ENCODE peak calls at places on chromosomes 12 and 14, in five cellular contexts. Y is thoracic aorta, T is BE2C, V is cardiac muscle cell, U is cardiac fibroblast. H is an unnamed sample.

GRCh38 chr14:34649344-34649743 is 19.4 kb upstream of the SNX6 start:
- DNase-seq in V (peak; percentile 82), T (no peak), U (peak; percentile 85), Y (no peak), H (no peak)

GRCh38 chr12:64800640-64801039 is 23.8 kb upstream of the TBC1D30 start:
- DNase-seq in U (no peak), V (no peak), Y (no peak), T (no peak), H (no peak)

GRCh38 chr14:103100281-103101121 is 6.0 kb downstream of the EXOC3L4 start:
- DNase-seq in T (no peak), Y (no peak), V (no peak), U (no peak), H (peak; percentile 27)

GRCh38 chr14:67524152-67524963 is 8.7 kb upstream of the PLEKHH1 start:
- DNase-seq in T (no peak), Y (no peak), V (no peak), U (peak; percentile 19), H (no peak)

GRCh38 chr12:119338593-119339363 is 4.2 kb downstream of the CCDC60 start:
- DNase-seq in U (no peak), V (no peak), Y (no peak), T (no peak), H (no peak)

GRCh38 chr14:58637391-58638230 is at the start of gene DACT1:
- DNase-seq in T (peak; percentile 51), U (peak; percentile 74), Y (peak; percentile 14), V (peak; percentile 86), H (peak; percentile 86)

GRCh38 chr12:1993341-1993740 is 10.9 kb downstream of the DCP1B start:
- DNase-seq in U (peak; percentile 94), T (no peak), V (peak; percentile 86), Y (no peak), H (no peak)

GRCh38 chr14:64696355-64696844 is 7.8 kb upstream of the PLEKHG3 start:
- DNase-seq in Y (no peak), V (no peak), T (no peak), U (no peak), H (no peak)

GRCh38 chr14:34111505-34111904 is 160.6 kb upstream of the EGLN3 start:
- DNase-seq in T (no peak), Y (no peak), V (no peak), U (no peak), H (no peak)

GRCh38 chr12:14573118-14573517 is 5.4 kb upstream of the PLBD1 start:
- DNase-seq in V (no peak), U (no peak), Y (no peak), T (no peak), H (no peak)

GRCh38 chr12:88575361-88575959 is 4.8 kb downstream of the KITLG start:
- DNase-seq in V (no peak), T (no peak), Y (no peak), U (peak; percentile 28), H (no peak)

GRCh38 chr14:49461529-49462401 is 124.4 kb downstream of the RPS29 start:
- DNase-seq in V (peak; percentile 88), Y (peak; percentile 15), U (peak; percentile 89), T (peak; percentile 71), H (peak; percentile 37)

GRCh38 chr14:91413547-91414474 is 3.8 kb downstream of the CCDC88C start:
- DNase-seq in Y (no peak), U (no peak), T (no peak), V (no peak), H (no peak)

GRCh38 chr12:25756974-25757665 is 201.4 kb upstream of the RASSF8 start:
- DNase-seq in V (no peak), Y (no peak), U (no peak), T (no peak), H (no peak)

GRCh38 chr12:79451365-79451764 is 239.4 kb downstream of the PAWR start:
- DNase-seq in Y (no peak), U (peak; percentile 27), T (no peak), V (peak; percentile 11), H (no peak)

GRCh38 chr12:66304296-66304915 is 2.1 kb downstream of the HELB start:
- DNase-seq in V (no peak), Y (no peak), U (no peak), T (no peak), H (no peak)

GRCh38 chr14:91330846-91331245 is 86.3 kb upstream of the GPR68 start:
- DNase-seq in U (no peak), Y (no peak), V (no peak), T (no peak), H (no peak)

GRCh38 chr14:94117856-94118255 is 7.3 kb downstream of the IFI27 start:
- DNase-seq in T (no peak), U (no peak), Y (no peak), V (no peak), H (no peak)

GRCh38 chr12:115755061-115755751 is 522.3 kb downstream of the MED13L start:
- DNase-seq in Y (no peak), U (no peak), T (no peak), V (no peak), H (no peak)

GRCh38 chr12:124548854-124549378 is 18.5 kb downstream of the NCOR2 start:
- DNase-seq in Y (no peak), V (peak; percentile 79), T (peak; percentile 92), U (peak; percentile 70), H (no peak)

GRCh38 chr12:121806556-121807308 is 2.9 kb downstream of the SETD1B start:
- DNase-seq in T (peak; percentile 72), V (peak; percentile 40), U (peak; percentile 36), Y (no peak), H (peak; percentile 41)

GRCh38 chr12:50081096-50081808 is 3.9 kb upstream of the SMARCD1 start:
- DNase-seq in T (no peak), Y (no peak), U (no peak), V (no peak), H (no peak)

GRCh38 chr14:80358112-80358511 is 146.8 kb upstream of the DIO2 start:
- DNase-seq in V (peak; percentile 4), T (no peak), U (peak; percentile 11), Y (no peak), H (no peak)

GRCh38 chr12:104788848-104789271 is 169.2 kb downstream of the SLC41A2 start:
- DNase-seq in T (no peak), U (no peak), V (no peak), Y (no peak), H (no peak)

GRCh38 chr12:98754095-98754494 is 109.0 kb downstream of the APAF1 start:
- DNase-seq in U (peak; percentile 64), T (no peak), Y (no peak), V (peak; percentile 9), H (no peak)

GRCh38 chr14:20820063-20820904 is 17.6 kb upstream of the RNASE1 start:
- DNase-seq in U (no peak), V (no peak), T (no peak), Y (no peak), H (no peak)

GRCh38 chr12:113072136-113072535 is 15.6 kb downstream of the DTX1 start:
- DNase-seq in Y (no peak), V (no peak), T (no peak), U (peak; percentile 15), H (no peak)

GRCh38 chr12:31016057-31016456 is 57.6 kb upstream of the DDX11 start:
- DNase-seq in Y (no peak), U (no peak), T (no peak), V (no peak), H (no peak)

GRCh38 chr14:90398315-90398811 is 1.5 kb downstream of the CALM1 start:
- DNase-seq in T (peak; percentile 79), V (peak; percentile 40), Y (no peak), U (no peak), H (no peak)

GRCh38 chr12:66288121-66288520 is 14.2 kb upstream of the HELB start:
- DNase-seq in T (no peak), U (no peak), V (no peak), Y (no peak), H (no peak)

GRCh38 chr12:71018682-71019081 is 98.1 kb upstream of the PTPRR start:
- DNase-seq in Y (no peak), U (no peak), V (no peak), T (no peak), H (no peak)

GRCh38 chr12:71010143-71010479 is 89.6 kb upstream of the PTPRR start:
- DNase-seq in V (no peak), U (no peak), T (peak; percentile 45), Y (no peak), H (no peak)

GRCh38 chr12:71009414-71010142 is 89.0 kb upstream of the PTPRR start:
- DNase-seq in U (no peak), T (no peak), V (no peak), Y (no peak), H (no peak)

GRCh38 chr12:71011261-71011660 is 90.7 kb upstream of the PTPRR start:
- DNase-seq in T (no peak), V (peak; percentile 55), Y (no peak), U (peak; percentile 84), H (no peak)

DNA sequence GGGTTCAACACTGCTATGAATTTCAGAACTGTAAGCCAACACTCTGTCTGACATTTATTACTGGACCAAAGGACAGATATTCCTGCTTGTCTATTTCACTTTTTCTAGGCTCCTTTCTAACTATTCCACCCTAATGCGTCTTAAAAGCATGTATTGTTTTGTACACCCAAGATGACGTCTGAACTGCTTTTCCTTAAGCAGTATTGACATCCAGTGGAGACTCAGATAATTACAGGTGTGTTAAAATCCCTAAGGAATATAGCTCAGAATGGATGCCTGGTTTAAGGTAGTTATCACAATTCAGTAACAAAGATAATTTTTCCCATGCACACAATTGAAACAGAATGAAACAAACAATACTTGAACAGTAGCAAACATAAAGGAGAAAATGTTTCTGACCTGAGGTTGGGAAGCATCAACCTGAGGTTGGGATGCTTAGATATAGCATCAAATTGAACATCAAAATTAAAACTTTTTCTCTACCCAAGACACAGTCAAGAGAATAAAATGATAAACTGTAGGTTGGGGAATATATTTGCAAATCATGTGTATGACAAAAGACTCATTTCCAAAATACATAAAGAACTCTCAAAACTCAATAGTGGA is 93.7 kb upstream of the PTPRR start:
- DNase-seq in Y (no peak), T (no peak), U (peak; percentile 87), V (peak; percentile 83), H (no peak)
- TF ChIP-seq CTCF in Y (peak; percentile 70), T (peak; percentile 70), U (peak; percentile 55), V (peak; percentile 54), H (peak; percentile 36)

GRCh38 chr12:86186449-86186848 is 69.7 kb downstream of the MGAT4C start:
- DNase-seq in T (no peak), Y (no peak), U (no peak), V (peak; percentile 15), H (no peak)
- TF ChIP-seq CTCF in T (peak; percentile 15), Y (no peak), U (no peak), V (peak; percentile 15), H (no peak)

GRCh38 chr14:42229294-42229693 is 622.6 kb downstream of the LRFN5 start:
- DNase-seq in U (no peak), Y (no peak), T (no peak), V (no peak), H (no peak)
- TF ChIP-seq CTCF in U (no peak), Y (no peak), T (no peak), V (no peak), H (no peak)

DNA sequence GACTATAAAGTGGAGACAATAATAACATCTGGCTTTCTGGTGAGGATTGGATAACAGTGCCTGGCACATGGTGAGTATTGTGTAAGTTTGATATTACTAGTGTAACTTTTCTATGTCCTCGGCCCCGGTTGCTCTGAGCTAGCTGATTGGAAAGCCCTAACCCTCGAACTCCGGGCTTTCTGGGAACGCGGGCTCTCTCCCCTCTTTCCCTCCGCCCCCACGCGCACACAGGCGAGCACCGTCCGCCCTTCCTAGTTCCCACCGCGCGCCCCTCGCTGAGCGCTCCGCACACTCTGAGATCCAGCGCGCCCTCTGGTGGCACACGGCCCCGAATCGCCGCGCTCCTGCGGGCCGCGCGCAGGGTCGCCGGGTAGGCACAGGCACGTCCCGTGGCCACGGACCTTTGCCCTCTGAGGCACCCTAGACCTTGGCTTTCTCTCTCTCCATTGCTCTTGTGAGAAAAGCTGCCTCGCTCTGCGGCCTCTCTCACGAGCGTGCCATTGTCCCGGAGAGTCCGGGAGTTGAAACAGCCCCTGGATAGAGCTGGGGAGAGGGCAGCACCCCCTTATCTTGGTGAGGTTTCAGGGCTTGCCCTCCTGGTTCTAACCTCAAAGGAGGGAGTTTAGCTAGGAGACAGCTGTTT is 23.2 kb upstream of the ESRRB start:
- DNase-seq in V (peak; percentile 60), Y (no peak), T (peak; percentile 83), U (peak; percentile 46), H (peak; percentile 95)
- TF ChIP-seq CTCF in V (peak; percentile 84), Y (peak; percentile 71), T (peak; percentile 75), U (peak; percentile 47), H (peak; percentile 85)